ENCODE peak calls at places on chromosomes 16 and 17, in seven cellular contexts. R is HFFc6, K is hypothalamus, I is SK-N-DZ, C is neuronal stem cell, M is IMR-90, U is A549. F is an unnamed sample.

GRCh38 chr16:2425825-2426430 is 3.3 kb upstream of the CCNF start:
- DNase-seq in M (no peak), U (no peak), I (no peak), C (no peak), R (no peak), K (no peak), F (no peak)

GRCh38 chr17:1122681-1123396 is 56.9 kb downstream of the ABR start:
- DNase-seq in C (no peak), K (peak), I (peak), U (peak), M (peak), R (peak), F (peak)

GRCh38 chr17:2198917-2199316 is 104.7 kb downstream of the SMG6 start:
- DNase-seq in M (peak), R (peak), I (no peak), C (no peak), U (no peak), K (no peak), F (peak)

GRCh38 chr16:54957403-54957802 is 26.7 kb downstream of the IRX5 start:
- DNase-seq in I (peak), K (no peak), M (no peak), C (no peak), U (peak), R (no peak), F (no peak)

GRCh38 chr16:60329110-60329509 is 1595.0 kb upstream of the GOT2 start:
- DNase-seq in M (no peak), K (no peak), I (no peak), U (no peak), C (no peak), R (no peak), F (no peak)

GRCh38 chr17:80645706-80646325 is 101.2 kb downstream of the RPTOR start:
- DNase-seq in C (no peak), M (no peak), I (no peak), K (no peak), U (no peak), R (no peak), F (no peak)

GRCh38 chr16:64174327-64174726 is 947.5 kb downstream of the CDH11 start:
- DNase-seq in U (no peak), R (no peak), C (no peak), K (no peak), I (no peak), M (peak), F (no peak)

GRCh38 chr16:30656974-30657865 is 1.0 kb upstream of the FBRS start:
- DNase-seq in K (no peak), M (no peak), U (peak), R (no peak), C (no peak), I (no peak), F (no peak)

GRCh38 chr16:70701036-70701435 is 15.2 kb upstream of the MTSS2 start:
- DNase-seq in I (no peak), U (no peak), M (no peak), K (no peak), C (no peak), R (no peak), F (no peak)

GRCh38 chr17:80446645-80447405 is 29.6 kb downstream of the NPTX1 start:
- DNase-seq in C (no peak), R (peak), M (peak), I (no peak), K (no peak), U (no peak), F (no peak)

GRCh38 chr16:79728048-79728922 is 127.7 kb upstream of the MAF start:
- DNase-seq in K (no peak), M (no peak), C (no peak), I (no peak), R (no peak), U (no peak), F (no peak)

GRCh38 chr17:49901460-49902331 is 53.8 kb upstream of the TAC4 start:
- DNase-seq in I (no peak), U (peak), C (no peak), M (no peak), R (no peak), K (no peak), F (no peak)

GRCh38 chr17:77926144-77926543 is 32.4 kb upstream of the TNRC6C start:
- DNase-seq in U (no peak), C (no peak), R (no peak), K (no peak), M (no peak), I (no peak), F (no peak)

GRCh38 chr16:3020604-3021448 is 658 bp downstream of the TNFRSF12A start:
- DNase-seq in R (peak), I (no peak), M (peak), K (no peak), C (peak), U (peak), F (peak)

GRCh38 chr17:31878703-31879073 is 19.6 kb upstream of the COPRS start:
- DNase-seq in C (no peak), R (no peak), M (no peak), U (no peak), I (no peak), K (no peak), F (no peak)

GRCh38 chr16:4760221-4760910 is 6.6 kb downstream of the ZNF500 start:
- DNase-seq in C (no peak), M (no peak), U (no peak), I (no peak), K (no peak), R (no peak), F (no peak)

GRCh38 chr17:3636908-3637373 is 381 bp downstream of the CTNS start:
- DNase-seq in K (no peak), C (no peak), M (no peak), R (no peak), I (no peak), U (no peak), F (no peak)

GRCh38 chr17:68382582-68383085 is 74.7 kb downstream of the WIPI1 start:
- DNase-seq in R (no peak), I (no peak), C (no peak), K (no peak), M (no peak), U (no peak), F (no peak)

GRCh38 chr16:72093448-72094265 is at the start of the genes DHX38 and TXNL4B:
- DNase-seq in K (peak), U (peak), R (peak), C (peak), M (peak), I (peak), F (peak)

GRCh38 chr17:50792132-50792531 is 24.8 kb upstream of the ANKRD40CL start:
- DNase-seq in C (no peak), U (no peak), K (no peak), R (no peak), M (no peak), I (no peak), F (no peak)

GRCh38 chr17:64964796-64965195 is 45.5 kb upstream of the LRRC37A3 start:
- DNase-seq in M (no peak), C (no peak), U (no peak), K (no peak), I (no peak), R (no peak), F (no peak)

GRCh38 chr16:21656795-21657768 is 4.7 kb upstream of the IGSF6 start:
- DNase-seq in K (no peak), M (peak), R (peak), C (peak), U (peak), I (peak), F (no peak)

GRCh38 chr16:58829096-58829495 is 95.0 kb upstream of the GOT2 start:
- DNase-seq in U (no peak), I (no peak), M (no peak), K (no peak), C (no peak), R (no peak), F (no peak)

GRCh38 chr17:8314797-8315739 is 5.0 kb downstream of the ARHGEF15 start:
- DNase-seq in K (no peak), U (no peak), M (no peak), R (no peak), I (no peak), C (no peak), F (no peak)

GRCh38 chr17:17093764-17094163 is 51.5 kb downstream of the MPRIP start:
- DNase-seq in I (no peak), K (no peak), U (no peak), M (no peak), C (no peak), R (no peak), F (no peak)

GRCh38 chr16:50318796-50319578 is 49.8 kb downstream of the BRD7 start:
- DNase-seq in M (no peak), K (no peak), I (no peak), R (no peak), C (no peak), U (no peak), F (no peak)

F was measured in lower leg skin.